ENCODE peak calls at places on chromosomes 6 and 20, in four cellular contexts. One of them, this sample, is unnamed.
A peak's percentile ranks its signal among the peaks of the same experiment; 100 is the strongest.

GRCh38 chr6:166688901-166689300 is 61.9 kb upstream of the RPS6KA2 start:
- DNase-seq in OCI-LY7: no peak
- DNase-seq in MM.1S: no peak
- DNase-seq in neural progenitor cell: no peak
- DNase-seq in this sample: no peak

GRCh38 chr20:2132461-2132901 is 30.9 kb downstream of the STK35 start:
- DNase-seq in OCI-LY7: no peak
- DNase-seq in MM.1S: no peak
- DNase-seq in neural progenitor cell: no peak
- DNase-seq in this sample: no peak

GRCh38 chr6:11055127-11055627 is 11.1 kb upstream of the ELOVL2 start:
- DNase-seq in OCI-LY7: no peak
- DNase-seq in MM.1S: no peak
- DNase-seq in neural progenitor cell: no peak
- DNase-seq in this sample: no peak

GRCh38 chr20:23270427-23270911 is 80.1 kb upstream of the NXT1 start:
- DNase-seq in OCI-LY7: no peak
- DNase-seq in MM.1S: no peak
- DNase-seq in neural progenitor cell: no peak
- DNase-seq in this sample: peak; percentile 66

GRCh38 chr6:136920216-136920857 is 1.8 kb upstream of the SLC35D3 start:
- DNase-seq in OCI-LY7: peak; percentile 6
- DNase-seq in MM.1S: no peak
- DNase-seq in neural progenitor cell: peak; percentile 4
- DNase-seq in this sample: no peak

GRCh38 chr6:162443101-162443500 is 284.5 kb downstream of the PRKN start:
- DNase-seq in OCI-LY7: no peak
- DNase-seq in MM.1S: no peak
- DNase-seq in neural progenitor cell: no peak
- DNase-seq in this sample: no peak

GRCh38 chr20:40750541-40750940 is 61.5 kb upstream of the MAFB start:
- DNase-seq in OCI-LY7: no peak
- DNase-seq in MM.1S: no peak
- DNase-seq in neural progenitor cell: no peak
- DNase-seq in this sample: no peak

GRCh38 chr20:39878809-39879208 is 810.2 kb downstream of the MAFB start:
- DNase-seq in OCI-LY7: no peak
- DNase-seq in MM.1S: no peak
- DNase-seq in neural progenitor cell: no peak
- DNase-seq in this sample: no peak

GRCh38 chr6:46626228-46626909 is 26.2 kb downstream of the CYP39A1 start:
- DNase-seq in OCI-LY7: peak; percentile 79
- DNase-seq in MM.1S: peak; percentile 50
- DNase-seq in neural progenitor cell: peak; percentile 13
- DNase-seq in this sample: peak; percentile 24

GRCh38 chr20:53871541-53871940 is 198.9 kb downstream of the BCAS1 start:
- DNase-seq in OCI-LY7: no peak
- DNase-seq in MM.1S: no peak
- DNase-seq in neural progenitor cell: no peak
- DNase-seq in this sample: no peak
- H3K4me2 ChIP-seq in OCI-LY7: peak overlapping the region; percentile 77
- H3K4me2 ChIP-seq in MM.1S: peak overlapping the region; percentile 91
- H3K4me2 ChIP-seq in neural progenitor cell: peak overlapping the region; percentile 1
- H3K4me2 ChIP-seq in this sample: peak overlapping the region; percentile 27

GRCh38 chr20:51763965-51764602 is 4.1 kb downstream of the ATP9A start:
- DNase-seq in OCI-LY7: no peak
- DNase-seq in MM.1S: no peak
- DNase-seq in neural progenitor cell: no peak
- DNase-seq in this sample: no peak
- TF ChIP-seq EZH2phosphoT487 in OCI-LY7: no peak
- TF ChIP-seq EZH2phosphoT487 in MM.1S: no peak
- TF ChIP-seq EZH2phosphoT487 in neural progenitor cell: no peak
- TF ChIP-seq EZH2phosphoT487 in this sample: no peak

DNA sequence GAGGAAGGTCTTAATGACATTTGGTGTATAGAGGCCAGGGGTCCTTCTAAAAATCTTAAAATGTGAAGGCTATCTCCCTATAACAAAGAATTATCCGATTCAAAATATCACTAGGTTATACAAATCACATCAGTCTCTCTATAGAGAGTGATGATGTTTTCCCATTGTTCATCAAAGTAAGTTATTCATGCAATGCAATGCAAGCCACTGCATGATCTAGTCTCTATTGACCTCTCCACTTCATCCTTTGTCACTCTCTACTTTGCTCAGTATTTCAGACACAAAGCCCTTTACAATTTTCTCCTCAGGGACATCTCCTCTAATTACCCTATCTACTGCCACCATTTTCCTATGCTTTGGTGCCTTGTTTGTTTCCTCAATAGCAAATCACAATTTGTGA is 628.0 kb downstream of the HTR1B start:
- DNase-seq in OCI-LY7: no peak
- DNase-seq in MM.1S: no peak
- DNase-seq in neural progenitor cell: peak; percentile 37
- DNase-seq in this sample: no peak
- H3K4me2 ChIP-seq in OCI-LY7: no peak overlapping the region
- H3K4me2 ChIP-seq in MM.1S: no peak overlapping the region
- H3K4me2 ChIP-seq in neural progenitor cell: no peak overlapping the region
- H3K4me2 ChIP-seq in this sample: no peak overlapping the region

GRCh38 chr6:111849298-111849697 is 24.0 kb downstream of the FYN start:
- DNase-seq in OCI-LY7: no peak
- DNase-seq in MM.1S: no peak
- DNase-seq in neural progenitor cell: no peak
- DNase-seq in this sample: no peak

GRCh38 chr6:111855775-111856174 is 17.5 kb downstream of the FYN start:
- DNase-seq in OCI-LY7: no peak
- DNase-seq in MM.1S: no peak
- DNase-seq in neural progenitor cell: no peak
- DNase-seq in this sample: no peak

GRCh38 chr6:111854683-111855082 is 18.6 kb downstream of the FYN start:
- DNase-seq in OCI-LY7: no peak
- DNase-seq in MM.1S: no peak
- DNase-seq in neural progenitor cell: no peak
- DNase-seq in this sample: no peak

GRCh38 chr6:111850288-111850937 is 22.8 kb downstream of the FYN start:
- DNase-seq in OCI-LY7: no peak
- DNase-seq in MM.1S: no peak
- DNase-seq in neural progenitor cell: no peak
- DNase-seq in this sample: no peak

GRCh38 chr6:111852704-111853103 is 20.5 kb downstream of the FYN start:
- DNase-seq in OCI-LY7: no peak
- DNase-seq in MM.1S: no peak
- DNase-seq in neural progenitor cell: no peak
- DNase-seq in this sample: peak; percentile 50
- TF ChIP-seq EZH2phosphoT487 in OCI-LY7: no peak
- TF ChIP-seq EZH2phosphoT487 in MM.1S: no peak
- TF ChIP-seq EZH2phosphoT487 in neural progenitor cell: no peak
- TF ChIP-seq EZH2phosphoT487 in this sample: no peak

DNA sequence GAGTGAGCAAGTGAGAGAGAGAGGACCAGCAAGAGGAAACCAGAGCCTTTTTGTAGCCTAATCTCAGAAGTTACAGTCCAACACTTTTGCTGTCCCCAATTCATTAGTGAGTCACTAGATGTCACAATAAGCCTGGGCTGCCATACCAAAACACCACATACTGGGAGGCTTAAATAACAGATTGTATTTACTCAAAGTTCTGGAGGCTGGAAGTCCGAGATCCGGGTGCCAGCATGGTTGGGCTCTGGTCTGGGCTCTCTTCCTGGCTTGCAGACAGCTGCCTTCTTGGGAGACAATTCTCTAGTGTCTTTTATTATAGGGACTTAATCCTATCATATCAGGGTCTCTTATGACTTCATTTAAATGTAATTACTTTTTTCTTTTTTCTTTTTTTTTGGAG is 50.7 kb upstream of the FERMT1 start:
- DNase-seq in OCI-LY7: no peak
- DNase-seq in MM.1S: no peak
- DNase-seq in neural progenitor cell: no peak
- DNase-seq in this sample: no peak
- H3K4me2 ChIP-seq in OCI-LY7: no peak overlapping the region
- H3K4me2 ChIP-seq in MM.1S: no peak overlapping the region
- H3K4me2 ChIP-seq in neural progenitor cell: no peak overlapping the region
- H3K4me2 ChIP-seq in this sample: no peak overlapping the region

GRCh38 chr6:85714893-85715530 is 72.3 kb upstream of the SYNCRIP start:
- DNase-seq in OCI-LY7: no peak
- DNase-seq in MM.1S: no peak
- DNase-seq in neural progenitor cell: no peak
- DNase-seq in this sample: no peak
- TF ChIP-seq EZH2phosphoT487 in OCI-LY7: no peak
- TF ChIP-seq EZH2phosphoT487 in MM.1S: no peak
- TF ChIP-seq EZH2phosphoT487 in neural progenitor cell: no peak
- TF ChIP-seq EZH2phosphoT487 in this sample: no peak

GRCh38 chr6:41637179-41638001 is 878 bp upstream of the MDFI start:
- DNase-seq in OCI-LY7: no peak
- DNase-seq in MM.1S: no peak
- DNase-seq in neural progenitor cell: peak; percentile 62
- DNase-seq in this sample: peak; percentile 41
- H3K4me2 ChIP-seq in OCI-LY7: no peak overlapping the region
- H3K4me2 ChIP-seq in MM.1S: no peak overlapping the region
- H3K4me2 ChIP-seq in neural progenitor cell: peak overlapping the region; percentile 95
- H3K4me2 ChIP-seq in this sample: peak overlapping the region; percentile 82

GRCh38 chr6:73656501-73657145 is 2.8 kb upstream of the SLC17A5 start:
- DNase-seq in OCI-LY7: no peak
- DNase-seq in MM.1S: no peak
- DNase-seq in neural progenitor cell: no peak
- DNase-seq in this sample: no peak
- TF ChIP-seq EZH2phosphoT487 in OCI-LY7: no peak
- TF ChIP-seq EZH2phosphoT487 in MM.1S: no peak
- TF ChIP-seq EZH2phosphoT487 in neural progenitor cell: no peak
- TF ChIP-seq EZH2phosphoT487 in this sample: no peak

GRCh38 chr6:43849844-43850243 is 79.8 kb downstream of the VEGFA start:
- DNase-seq in OCI-LY7: no peak
- DNase-seq in MM.1S: no peak
- DNase-seq in neural progenitor cell: no peak
- DNase-seq in this sample: no peak

GRCh38 chr6:43851204-43851855 is 81.3 kb downstream of the VEGFA start:
- DNase-seq in OCI-LY7: no peak
- DNase-seq in MM.1S: no peak
- DNase-seq in neural progenitor cell: no peak
- DNase-seq in this sample: peak; percentile 48

GRCh38 chr6:43847741-43848630 is 78.0 kb downstream of the VEGFA start:
- DNase-seq in OCI-LY7: no peak
- DNase-seq in MM.1S: peak; percentile 76
- DNase-seq in neural progenitor cell: no peak
- DNase-seq in this sample: no peak

GRCh38 chr6:43850314-43851203 is 80.5 kb downstream of the VEGFA start:
- DNase-seq in OCI-LY7: no peak
- DNase-seq in MM.1S: no peak
- DNase-seq in neural progenitor cell: no peak
- DNase-seq in this sample: no peak

DNA sequence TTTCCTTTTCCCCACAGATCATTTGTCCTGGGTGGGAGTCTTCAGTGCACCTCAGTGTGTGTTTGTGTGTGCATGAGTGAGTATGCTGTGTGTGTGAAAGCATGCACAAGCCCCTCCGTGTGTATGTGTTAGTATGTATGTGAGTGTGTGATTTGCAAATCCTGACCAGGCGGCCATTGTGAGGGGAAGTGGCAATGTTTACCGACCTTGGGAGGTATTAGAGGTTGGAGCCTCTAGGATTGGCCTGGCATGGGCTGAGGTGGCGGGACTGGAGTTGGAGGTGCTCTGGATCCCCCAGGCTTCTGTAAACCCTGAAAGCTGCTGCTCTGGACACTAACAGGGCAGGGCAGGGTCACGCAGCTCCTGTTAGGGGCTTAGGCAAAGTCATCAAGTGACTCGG is 79.0 kb downstream of the VEGFA start:
- DNase-seq in OCI-LY7: no peak
- DNase-seq in MM.1S: no peak
- DNase-seq in neural progenitor cell: no peak
- DNase-seq in this sample: no peak
- H3K4me2 ChIP-seq in OCI-LY7: no peak overlapping the region
- H3K4me2 ChIP-seq in MM.1S: peak overlapping the region; percentile 40
- H3K4me2 ChIP-seq in neural progenitor cell: no peak overlapping the region
- H3K4me2 ChIP-seq in this sample: no peak overlapping the region

GRCh38 chr20:15814903-15815302 is 758.3 kb downstream of the KIF16B start:
- DNase-seq in OCI-LY7: no peak
- DNase-seq in MM.1S: no peak
- DNase-seq in neural progenitor cell: no peak
- DNase-seq in this sample: peak; percentile 4
- TF ChIP-seq EZH2phosphoT487 in OCI-LY7: no peak
- TF ChIP-seq EZH2phosphoT487 in MM.1S: no peak
- TF ChIP-seq EZH2phosphoT487 in neural progenitor cell: no peak
- TF ChIP-seq EZH2phosphoT487 in this sample: no peak